ENCODE peak calls at places on chromosomes 5 and 9, in seven cellular contexts. A, R, K, F, Q, M and Y are unnamed samples.

GRCh38 chr5:139395844-139396640 is 1.1 kb upstream of the PROB1 start:
- DNase-seq in K (no peak), Q (no peak), F (no peak), R (no peak), A (no peak), M (no peak), Y (no peak)

GRCh38 chr5:151757233-151758140 is 944 bp downstream of the ATOX1 start:
- DNase-seq in K (no peak), M (no peak), R (no peak), A (peak; percentile 37), F (no peak), Q (no peak), Y (no peak)

GRCh38 chr5:35198096-35198495 is 32.2 kb downstream of the PRLR start:
- DNase-seq in F (no peak), A (peak; percentile 94), Q (no peak), K (peak; percentile 79), M (peak; percentile 83), R (no peak), Y (peak; percentile 76)

GRCh38 chr9:2291980-2292704 is 277.0 kb downstream of the SMARCA2 start:
- DNase-seq in F (no peak), A (peak; percentile 88), M (peak; percentile 31), K (no peak), Q (peak; percentile 49), R (no peak), Y (peak; percentile 45)

GRCh38 chr5:132012385-132013005 is 1.0 kb upstream of the ACSL6 start:
- DNase-seq in F (peak; percentile 87), R (peak; percentile 5), A (no peak), Q (no peak), K (peak; percentile 76), M (peak; percentile 79), Y (peak; percentile 82)

GRCh38 chr9:78882501-78882900 is 585.6 kb downstream of the PSAT1 start:
- DNase-seq in R (no peak), A (no peak), Q (no peak), K (no peak), F (no peak), M (no peak), Y (no peak)

GRCh38 chr9:35538361-35539234 is 48.7 kb downstream of the RUSC2 start:
- DNase-seq in A (no peak), R (peak; percentile 82), F (peak; percentile 76), Q (no peak), K (peak; percentile 81), M (peak; percentile 88), Y (peak; percentile 91)

GRCh38 chr5:1464511-1464910 is 19.3 kb upstream of the SLC6A3 start:
- DNase-seq in Q (no peak), R (no peak), A (no peak), M (no peak), F (no peak), K (no peak), Y (no peak)

GRCh38 chr9:14769235-14769580 is 46.7 kb upstream of the CER1 start:
- DNase-seq in F (peak; percentile 65), K (no peak), Q (no peak), A (peak; percentile 47), R (no peak), M (peak; percentile 58), Y (peak; percentile 65)

GRCh38 chr5:102772273-102772672 is 17.2 kb downstream of the PAM start:
- DNase-seq in M (peak; percentile 43), K (no peak), R (no peak), Q (no peak), A (no peak), F (no peak), Y (peak; percentile 56)

GRCh38 chr5:109223521-109223920 is 186.3 kb downstream of the PJA2 start:
- DNase-seq in F (peak; percentile 44), A (no peak), M (no peak), K (no peak), Q (no peak), R (no peak), Y (no peak)

GRCh38 chr9:87889882-87890252 is 7.2 kb downstream of the SPATA31E1 start:
- DNase-seq in Q (no peak), K (no peak), A (no peak), R (no peak), M (no peak), F (no peak), Y (no peak)

DNA sequence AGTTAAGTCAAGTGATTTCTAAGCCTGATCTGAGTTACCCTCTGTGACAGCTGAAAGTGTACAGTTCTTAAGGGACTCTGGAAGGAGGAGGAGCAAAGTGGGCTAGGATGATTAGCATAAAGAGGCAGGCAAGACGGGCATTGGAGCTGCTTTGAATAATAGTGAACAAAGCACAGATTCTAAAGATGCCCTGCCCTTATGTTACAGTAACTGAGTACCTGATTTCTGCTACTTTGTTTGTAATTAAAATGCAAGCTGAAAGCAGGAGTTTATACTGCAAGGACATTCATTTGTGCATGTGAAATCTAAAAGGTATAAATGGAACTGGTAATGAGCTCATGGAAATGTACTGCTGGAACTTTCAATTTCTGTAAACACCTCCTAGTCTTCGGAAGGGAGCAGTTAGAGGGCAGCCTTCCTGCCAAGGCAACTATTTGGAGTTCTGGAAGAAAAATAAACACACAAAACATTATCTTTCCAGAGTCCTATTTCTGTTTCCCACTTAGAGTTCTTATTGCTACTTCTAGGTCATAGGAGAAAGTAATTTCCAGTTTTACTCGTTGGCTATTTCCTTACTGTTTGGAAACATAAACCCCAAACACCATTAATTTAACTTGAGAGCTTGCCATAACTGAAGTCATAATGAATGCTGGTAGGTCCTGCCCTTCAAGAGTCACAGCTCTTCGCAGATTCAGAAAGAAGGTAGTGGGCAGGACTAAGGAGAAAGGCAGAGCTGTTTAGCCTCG is at the start of gene RANBP3L:
- DNase-seq in A (peak; percentile 78), Q (no peak), F (peak; percentile 63), R (no peak), M (peak; percentile 40), K (no peak), Y (peak; percentile 34)
- H3K4me3 ChIP-seq in A (peak within 1 kb of the TSS; percentile 42), Q (peak within 1 kb of the TSS; percentile 38), F (no peak within 1 kb of the TSS), R (peak within 1 kb of the TSS; percentile 0), M (peak within 1 kb of the TSS; percentile 9), K (peak within 1 kb of the TSS; percentile 28), Y (peak within 1 kb of the TSS; percentile 47)

GRCh38 chr5:138287252-138287651 is 12.8 kb upstream of the GFRA3 start:
- DNase-seq in Q (no peak), K (no peak), A (no peak), F (no peak), M (no peak), R (no peak), Y (no peak)

GRCh38 chr5:138280915-138281314 is 6.5 kb upstream of the GFRA3 start:
- DNase-seq in A (no peak), M (no peak), F (no peak), Q (no peak), K (no peak), R (no peak), Y (no peak)

DNA sequence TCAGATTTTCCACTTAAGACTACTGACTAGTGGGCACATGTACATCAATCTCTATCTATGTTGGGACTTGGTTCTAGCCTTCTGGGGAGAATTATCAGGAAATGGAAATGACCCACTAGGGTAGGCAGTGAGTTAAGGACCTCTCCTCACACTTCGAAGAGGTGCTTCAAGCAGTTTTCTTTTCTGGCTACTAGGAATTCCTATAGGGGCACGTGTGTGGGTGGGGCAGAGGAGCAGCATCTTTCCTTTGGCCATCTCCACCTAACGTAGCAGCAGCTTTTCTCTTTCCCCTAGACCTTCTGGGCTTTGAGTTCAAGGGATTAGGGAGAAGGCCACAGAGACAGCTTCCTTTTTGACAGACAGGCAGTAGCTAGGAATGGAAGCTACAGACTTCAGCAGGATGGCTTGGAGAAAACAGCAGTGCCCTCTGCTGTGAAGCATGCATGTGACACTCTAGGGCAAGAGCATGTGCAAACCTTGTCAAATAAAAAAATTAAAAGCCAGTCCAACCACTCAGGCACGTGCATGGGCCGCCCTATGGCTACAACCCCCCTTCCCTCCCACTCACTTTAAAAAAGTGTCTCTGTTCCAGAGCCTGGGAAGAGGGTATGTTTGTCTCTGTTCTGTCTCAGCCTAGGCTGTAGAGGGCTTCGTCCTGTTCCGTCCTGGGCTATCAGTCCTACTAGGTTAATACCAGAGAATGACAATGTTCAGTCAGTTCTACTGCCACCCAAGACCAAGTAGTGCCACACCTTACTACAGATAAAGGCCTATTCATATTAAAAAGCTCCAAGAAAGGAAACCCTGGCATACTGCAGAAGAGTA is 8.7 kb upstream of the GFRA3 start:
- DNase-seq in F (peak; percentile 69), K (no peak), R (no peak), A (peak; percentile 80), M (peak; percentile 84), Q (peak; percentile 12), Y (peak; percentile 80)
- TF ChIP-seq CTCF in F (peak; percentile 71), K (no peak), R (peak; percentile 26), A (peak; percentile 96), M (peak; percentile 55), Q (peak; percentile 81), Y (peak; percentile 75)

DNA sequence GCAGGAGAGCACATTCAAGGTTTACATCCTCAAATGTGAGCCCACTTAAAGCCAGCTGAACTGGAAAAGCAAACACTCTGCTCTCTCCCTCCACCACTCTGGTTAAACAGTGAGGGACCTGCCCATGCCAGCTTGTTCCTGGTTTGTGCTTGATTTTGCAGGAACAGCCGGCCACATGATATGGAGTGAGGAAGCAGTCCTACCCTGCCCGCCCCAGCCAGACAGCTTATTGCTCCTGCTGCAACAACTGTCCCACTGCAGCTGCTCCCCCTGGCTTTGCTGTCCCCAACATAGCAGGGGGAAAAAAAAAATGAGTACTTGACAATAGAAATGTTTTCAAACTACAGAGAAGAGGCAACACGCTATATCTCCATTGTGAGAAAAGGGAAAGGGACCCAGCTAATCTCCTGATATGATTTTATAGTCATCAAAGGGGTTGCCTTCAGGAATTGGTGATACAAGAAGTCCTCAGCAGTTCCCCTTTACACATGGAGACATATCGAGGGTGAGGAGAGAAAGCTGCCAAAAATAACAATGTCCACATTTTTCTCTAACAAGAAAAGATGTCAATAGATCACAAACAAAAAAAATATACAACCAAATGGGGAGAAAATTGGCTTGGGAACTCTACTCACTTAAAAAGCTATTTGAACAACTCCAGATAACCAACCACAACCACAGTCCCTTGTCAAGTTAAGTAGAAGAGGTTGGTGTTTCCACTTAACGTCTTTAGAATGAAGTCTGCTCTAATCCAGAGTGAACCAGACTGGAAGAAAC is 4.6 kb downstream of the MYO10 start:
- DNase-seq in K (no peak), M (peak; percentile 48), A (no peak), R (no peak), Q (no peak), F (no peak), Y (no peak)
- H3K4me3 ChIP-seq in K (no peak overlapping the region), M (no peak overlapping the region), A (no peak overlapping the region), R (no peak overlapping the region), Q (no peak overlapping the region), F (no peak overlapping the region), Y (no peak overlapping the region)

DNA sequence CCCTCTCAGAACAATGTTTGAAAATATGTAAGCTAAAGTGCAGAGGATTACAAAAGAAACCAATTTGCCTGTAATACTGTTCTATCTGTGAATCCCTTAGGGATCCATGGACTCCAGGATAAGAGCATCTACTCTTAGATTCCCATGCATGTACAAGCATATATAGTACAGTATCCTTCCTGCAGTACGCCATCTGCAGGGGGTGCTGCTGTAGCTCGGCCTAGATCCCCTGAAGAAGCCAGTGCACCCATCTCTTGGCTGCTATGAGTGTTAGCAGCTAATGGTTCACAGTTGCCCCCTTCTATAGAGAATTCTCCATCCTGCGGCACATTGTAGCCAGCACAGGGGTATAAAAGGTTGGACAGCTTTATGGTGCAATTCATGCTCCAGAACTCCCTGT is 61.8 kb upstream of the SLC30A5 start:
- DNase-seq in R (no peak), F (peak; percentile 9), Q (no peak), M (no peak), K (no peak), A (no peak), Y (no peak)
- TF ChIP-seq CTCF in R (no peak), F (peak; percentile 18), Q (no peak), M (peak; percentile 10), K (no peak), A (no peak), Y (no peak)

GRCh38 chr9:134570151-134570621 is 71.4 kb upstream of the COL5A1 start:
- DNase-seq in Q (no peak), M (no peak), F (no peak), A (no peak), R (peak; percentile 5), K (peak; percentile 20), Y (no peak)
- H3K4me3 ChIP-seq in Q (no peak overlapping the region), M (no peak overlapping the region), F (no peak overlapping the region), A (no peak overlapping the region), R (no peak overlapping the region), K (no peak overlapping the region), Y (no peak overlapping the region)